ENCODE peak calls at places on chromosomes 4 and X, in four cellular contexts. One of them, this sample, is unnamed.

GRCh38 chr4:26248647-26249046 is 72.2 kb upstream of the RBPJ start:
- DNase-seq in sigmoid colon: peak; percentile 81
- DNase-seq in mesenchymal stem cell: peak; percentile 48
- DNase-seq in H1: no peak
- DNase-seq in this sample: peak; percentile 87

GRCh38 chrX:44904542-44905115 is 31.6 kb downstream of the KDM6A start:
- DNase-seq in H1: no peak
- DNase-seq in sigmoid colon: no peak
- DNase-seq in mesenchymal stem cell: no peak
- DNase-seq in this sample: no peak

GRCh38 chr4:7964890-7965662 is 25.4 kb upstream of the AFAP1 start:
- DNase-seq in sigmoid colon: peak; percentile 83
- DNase-seq in mesenchymal stem cell: peak; percentile 57
- DNase-seq in H1: no peak
- DNase-seq in this sample: peak; percentile 90

GRCh38 chrX:129779747-129780146 is at the start of gene SASH3:
- DNase-seq in H1: no peak
- DNase-seq in sigmoid colon: peak; percentile 78
- DNase-seq in mesenchymal stem cell: no peak
- DNase-seq in this sample: no peak

GRCh38 chrX:134115270-134115669 is 121.7 kb upstream of the CCDC160 start:
- DNase-seq in H1: no peak
- DNase-seq in sigmoid colon: no peak
- DNase-seq in mesenchymal stem cell: no peak
- DNase-seq in this sample: no peak

GRCh38 chr4:141459020-141459419 is 177.4 kb upstream of the IL15 start:
- DNase-seq in H1: no peak
- DNase-seq in mesenchymal stem cell: no peak
- DNase-seq in sigmoid colon: no peak
- DNase-seq in this sample: no peak

GRCh38 chrX:139554367-139554766 is 23.8 kb downstream of the F9 start:
- DNase-seq in H1: no peak
- DNase-seq in sigmoid colon: no peak
- DNase-seq in mesenchymal stem cell: no peak
- DNase-seq in this sample: no peak

GRCh38 chr4:69360271-69360670 is 80.0 kb downstream of the UGT2B28 start:
- DNase-seq in mesenchymal stem cell: peak; percentile 5
- DNase-seq in H1: no peak
- DNase-seq in sigmoid colon: no peak
- DNase-seq in this sample: no peak

GRCh38 chr4:124199755-124200154 is 512.8 kb downstream of the ANKRD50 start:
- DNase-seq in H1: no peak
- DNase-seq in sigmoid colon: no peak
- DNase-seq in mesenchymal stem cell: peak; percentile 72
- DNase-seq in this sample: peak; percentile 47

GRCh38 chrX:151896734-151897474 is 15.8 kb upstream of the MAGEA4 start:
- DNase-seq in mesenchymal stem cell: no peak
- DNase-seq in H1: no peak
- DNase-seq in sigmoid colon: no peak
- DNase-seq in this sample: peak; percentile 49

GRCh38 chr4:116603096-116603495 is 482.3 kb downstream of the TRAM1L1 start:
- DNase-seq in mesenchymal stem cell: no peak
- DNase-seq in sigmoid colon: no peak
- DNase-seq in H1: no peak
- DNase-seq in this sample: no peak

GRCh38 chrX:32116047-32116446 is 1044.2 kb upstream of the FTHL17 start:
- DNase-seq in mesenchymal stem cell: no peak
- DNase-seq in sigmoid colon: no peak
- DNase-seq in H1: no peak
- DNase-seq in this sample: no peak

GRCh38 chrX:14926471-14926870 is 53.2 kb downstream of the MOSPD2 start:
- DNase-seq in mesenchymal stem cell: no peak
- DNase-seq in sigmoid colon: no peak
- DNase-seq in H1: no peak
- DNase-seq in this sample: no peak

GRCh38 chr4:2333916-2334644 is 72.2 kb upstream of the MXD4 start:
- DNase-seq in sigmoid colon: no peak
- DNase-seq in mesenchymal stem cell: no peak
- DNase-seq in H1: no peak
- DNase-seq in this sample: no peak

GRCh38 chr4:152983221-152983620 is 47.1 kb downstream of the FHDC1 start:
- DNase-seq in mesenchymal stem cell: no peak
- DNase-seq in sigmoid colon: no peak
- DNase-seq in H1: no peak
- DNase-seq in this sample: peak; percentile 4

GRCh38 chr4:89836031-89836777 is 757 bp downstream of the SNCA start:
- DNase-seq in mesenchymal stem cell: peak; percentile 39
- DNase-seq in sigmoid colon: no peak
- DNase-seq in H1: peak; percentile 65
- DNase-seq in this sample: no peak

GRCh38 chrX:17597836-17598434 is 139.4 kb upstream of the SCML1 start:
- DNase-seq in H1: no peak
- DNase-seq in sigmoid colon: peak; percentile 90
- DNase-seq in mesenchymal stem cell: no peak
- DNase-seq in this sample: peak; percentile 37

GRCh38 chr4:23290656-23291055 is 597.9 kb downstream of the GBA3 start:
- DNase-seq in H1: no peak
- DNase-seq in mesenchymal stem cell: peak; percentile 8
- DNase-seq in sigmoid colon: no peak
- DNase-seq in this sample: no peak

GRCh38 chr4:16029329-16029728 is 54.5 kb downstream of the PROM1 start:
- DNase-seq in mesenchymal stem cell: peak; percentile 54
- DNase-seq in sigmoid colon: no peak
- DNase-seq in H1: no peak
- DNase-seq in this sample: peak; percentile 82

GRCh38 chr4:148203056-148203898 is 238.9 kb downstream of the NR3C2 start:
- DNase-seq in mesenchymal stem cell: no peak
- DNase-seq in H1: no peak
- DNase-seq in sigmoid colon: no peak
- DNase-seq in this sample: no peak

GRCh38 chr4:71283642-71284257 is 55.1 kb upstream of the SLC4A4 start:
- DNase-seq in H1: no peak
- DNase-seq in sigmoid colon: no peak
- DNase-seq in mesenchymal stem cell: peak; percentile 24
- DNase-seq in this sample: no peak

GRCh38 chr4:139675156-139675555 is 9.5 kb downstream of the MGST2 start:
- DNase-seq in mesenchymal stem cell: no peak
- DNase-seq in sigmoid colon: no peak
- DNase-seq in H1: no peak
- DNase-seq in this sample: no peak

GRCh38 chr4:165378763-165379631 is at the start of gene CPE:
- DNase-seq in mesenchymal stem cell: peak; percentile 84
- DNase-seq in sigmoid colon: peak; percentile 82
- DNase-seq in H1: peak; percentile 77
- DNase-seq in this sample: peak; percentile 45

GRCh38 chr4:146957252-146957651 is 11.6 kb upstream of the TTC29 start:
- DNase-seq in H1: no peak
- DNase-seq in sigmoid colon: no peak
- DNase-seq in mesenchymal stem cell: peak; percentile 69
- DNase-seq in this sample: peak; percentile 34

GRCh38 chr4:140131663-140132229 is 22.2 kb downstream of the MAML3 start:
- DNase-seq in H1: no peak
- DNase-seq in sigmoid colon: no peak
- DNase-seq in mesenchymal stem cell: no peak
- DNase-seq in this sample: no peak

GRCh38 chr4:84530871-84531270 is 31.8 kb upstream of the NKX6-1 start:
- DNase-seq in H1: no peak
- DNase-seq in sigmoid colon: no peak
- DNase-seq in mesenchymal stem cell: peak; percentile 16
- DNase-seq in this sample: peak; percentile 41

DNA sequence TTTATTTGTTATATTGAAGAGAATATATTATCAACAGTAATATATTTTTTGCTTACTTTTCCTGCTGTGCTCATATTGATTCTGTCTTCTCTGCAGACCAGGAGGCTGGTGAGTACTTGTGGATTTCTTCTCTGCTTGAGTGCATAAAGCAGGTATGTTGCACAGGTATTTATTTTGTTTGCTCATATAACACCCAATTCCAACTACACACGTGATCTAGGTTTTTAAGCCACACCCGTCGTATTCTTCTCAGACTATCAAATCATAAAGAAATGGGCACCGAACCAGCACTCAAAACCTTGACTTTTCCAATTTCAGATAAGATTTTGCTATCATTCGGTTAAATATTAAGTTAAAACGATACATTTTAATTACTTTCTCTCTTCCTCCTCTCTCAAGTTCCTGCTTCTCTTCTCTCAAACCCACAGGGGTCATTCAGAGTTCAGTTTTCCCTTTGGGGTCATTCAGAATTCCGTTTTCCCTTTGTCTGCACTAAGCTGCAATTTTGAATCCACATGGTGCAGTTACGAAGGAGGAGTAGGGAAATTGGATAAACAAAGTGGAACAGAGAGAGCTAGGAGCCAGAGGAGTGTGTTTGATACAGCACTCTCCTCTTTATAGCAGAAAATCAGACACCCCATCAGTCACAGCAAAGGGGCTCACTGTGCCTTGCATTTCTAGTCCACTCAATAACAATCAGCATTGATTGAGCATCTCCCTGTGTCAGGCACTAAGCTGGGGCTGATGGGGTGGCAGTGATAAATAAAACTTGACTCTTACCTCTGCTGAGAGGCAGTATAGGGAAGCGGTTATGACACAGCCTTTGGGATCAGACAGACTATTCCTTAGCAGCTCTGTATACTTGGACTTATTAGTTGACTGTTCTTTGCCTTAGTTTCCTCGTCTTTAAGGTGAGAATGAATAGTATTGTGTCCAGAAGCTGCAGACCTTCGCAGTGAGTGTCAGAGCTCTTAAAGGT is at the start of gene ADH1C:
- DNase-seq in H1: no peak
- DNase-seq in mesenchymal stem cell: no peak
- DNase-seq in sigmoid colon: no peak
- DNase-seq in this sample: peak; percentile 3
- H3K4me3 ChIP-seq in H1: no peak within 1 kb of the TSS
- H3K4me3 ChIP-seq in mesenchymal stem cell: peak within 1 kb of the TSS; percentile 64
- H3K4me3 ChIP-seq in sigmoid colon: no peak within 1 kb of the TSS
- H3K4me3 ChIP-seq in this sample: no peak within 1 kb of the TSS

GRCh38 chrX:38717871-38718270 is 83.4 kb upstream of the MID1IP1 start:
- DNase-seq in H1: no peak
- DNase-seq in sigmoid colon: no peak
- DNase-seq in mesenchymal stem cell: peak; percentile 3
- DNase-seq in this sample: peak; percentile 14
- H3K4me3 ChIP-seq in H1: no peak overlapping the region
- H3K4me3 ChIP-seq in sigmoid colon: no peak overlapping the region
- H3K4me3 ChIP-seq in mesenchymal stem cell: no peak overlapping the region
- H3K4me3 ChIP-seq in this sample: no peak overlapping the region

GRCh38 chrX:131845771-131846170 is 177.3 kb upstream of the STK26 start:
- DNase-seq in sigmoid colon: no peak
- DNase-seq in H1: no peak
- DNase-seq in mesenchymal stem cell: no peak
- DNase-seq in this sample: no peak

GRCh38 chrX:131840799-131841495 is 182.2 kb upstream of the STK26 start:
- DNase-seq in H1: no peak
- DNase-seq in sigmoid colon: no peak
- DNase-seq in mesenchymal stem cell: no peak
- DNase-seq in this sample: no peak

GRCh38 chrX:131843996-131844395 is 179.1 kb upstream of the STK26 start:
- DNase-seq in H1: no peak
- DNase-seq in sigmoid colon: no peak
- DNase-seq in mesenchymal stem cell: no peak
- DNase-seq in this sample: no peak

GRCh38 chrX:131845201-131845600 is 177.9 kb upstream of the STK26 start:
- DNase-seq in mesenchymal stem cell: no peak
- DNase-seq in H1: no peak
- DNase-seq in sigmoid colon: no peak
- DNase-seq in this sample: peak; percentile 75

GRCh38 chrX:131841496-131842410 is 181.3 kb upstream of the STK26 start:
- DNase-seq in sigmoid colon: no peak
- DNase-seq in H1: peak; percentile 49
- DNase-seq in mesenchymal stem cell: peak; percentile 54
- DNase-seq in this sample: peak; percentile 62
- H3K4me3 ChIP-seq in sigmoid colon: no peak overlapping the region
- H3K4me3 ChIP-seq in H1: no peak overlapping the region
- H3K4me3 ChIP-seq in mesenchymal stem cell: no peak overlapping the region
- H3K4me3 ChIP-seq in this sample: no peak overlapping the region

GRCh38 chr4:113972781-113973180 is 6.7 kb downstream of the ARSJ start:
- DNase-seq in mesenchymal stem cell: no peak
- DNase-seq in sigmoid colon: no peak
- DNase-seq in H1: no peak
- DNase-seq in this sample: no peak

GRCh38 chr4:113967687-113968086 is 11.8 kb downstream of the ARSJ start:
- DNase-seq in mesenchymal stem cell: no peak
- DNase-seq in H1: no peak
- DNase-seq in sigmoid colon: no peak
- DNase-seq in this sample: no peak

GRCh38 chr4:113971706-113972360 is 7.6 kb downstream of the ARSJ start:
- DNase-seq in mesenchymal stem cell: peak; percentile 78
- DNase-seq in sigmoid colon: no peak
- DNase-seq in H1: no peak
- DNase-seq in this sample: peak; percentile 63

GRCh38 chr4:113969935-113970334 is 9.5 kb downstream of the ARSJ start:
- DNase-seq in mesenchymal stem cell: no peak
- DNase-seq in H1: no peak
- DNase-seq in sigmoid colon: no peak
- DNase-seq in this sample: no peak

GRCh38 chr4:113968473-113968872 is 11.0 kb downstream of the ARSJ start:
- DNase-seq in H1: no peak
- DNase-seq in mesenchymal stem cell: no peak
- DNase-seq in sigmoid colon: no peak
- DNase-seq in this sample: no peak
- H3K4me3 ChIP-seq in H1: no peak overlapping the region
- H3K4me3 ChIP-seq in mesenchymal stem cell: no peak overlapping the region
- H3K4me3 ChIP-seq in sigmoid colon: no peak overlapping the region
- H3K4me3 ChIP-seq in this sample: no peak overlapping the region

GRCh38 chrX:54044126-54044876 is at the start of gene PHF8:
- DNase-seq in sigmoid colon: peak; percentile 97
- DNase-seq in H1: peak; percentile 92
- DNase-seq in mesenchymal stem cell: peak; percentile 94
- DNase-seq in this sample: peak; percentile 96

GRCh38 chrX:54043084-54043483 is 1.2 kb downstream of the PHF8 start:
- DNase-seq in sigmoid colon: no peak
- DNase-seq in H1: no peak
- DNase-seq in mesenchymal stem cell: peak; percentile 10
- DNase-seq in this sample: no peak

GRCh38 chrX:54042609-54043010 is 1.7 kb downstream of the PHF8 start:
- DNase-seq in H1: peak; percentile 48
- DNase-seq in mesenchymal stem cell: peak; percentile 77
- DNase-seq in sigmoid colon: peak; percentile 68
- DNase-seq in this sample: peak; percentile 61

GRCh38 chrX:54044877-54045328 is 630 bp upstream of the PHF8 start:
- DNase-seq in H1: no peak
- DNase-seq in sigmoid colon: no peak
- DNase-seq in mesenchymal stem cell: no peak
- DNase-seq in this sample: no peak

GRCh38 chrX:54043696-54044125 is 562 bp downstream of the PHF8 start:
- DNase-seq in mesenchymal stem cell: peak; percentile 48
- DNase-seq in H1: peak; percentile 64
- DNase-seq in sigmoid colon: no peak
- DNase-seq in this sample: peak; percentile 42
- H3K4me3 ChIP-seq in mesenchymal stem cell: peak overlapping the region; percentile 85
- H3K4me3 ChIP-seq in H1: peak overlapping the region; percentile 90
- H3K4me3 ChIP-seq in sigmoid colon: peak overlapping the region; percentile 67
- H3K4me3 ChIP-seq in this sample: peak overlapping the region; percentile 76

This sample was measured in fibroblast of villous mesenchyme.